ENCODE peak calls at places on chromosome 12, in eight cellular contexts. One of them, this sample, is unnamed.

GRCh38 chr12:103642240-103642864 is 55.3 kb downstream of the STAB2 start:
- ATAC-seq in activated B cell treated with CpG ODN at 0.5 μM for 24 hours: no peak
- ATAC-seq in effector memory CD8-positive, alpha-beta T cell: no peak
- ATAC-seq in gastroesophageal sphincter: peak; percentile 35
- ATAC-seq in IMR-90: no peak
- ATAC-seq in CD8-positive, alpha-beta T cell: no peak
- ATAC-seq in natural killer cell: no peak
- ATAC-seq in foreskin keratinocyte: no peak
- ATAC-seq in this sample: no peak

GRCh38 chr12:24750263-24750662 is 198.6 kb downstream of the BCAT1 start:
- ATAC-seq in foreskin keratinocyte: no peak
- ATAC-seq in natural killer cell: no peak
- ATAC-seq in effector memory CD8-positive, alpha-beta T cell: no peak
- ATAC-seq in IMR-90: no peak
- ATAC-seq in activated B cell treated with CpG ODN at 0.5 μM for 24 hours: no peak
- ATAC-seq in gastroesophageal sphincter: no peak
- ATAC-seq in CD8-positive, alpha-beta T cell: no peak
- ATAC-seq in this sample: no peak

GRCh38 chr12:79615596-79616560 is 74.9 kb downstream of the PAWR start:
- ATAC-seq in foreskin keratinocyte: peak; percentile 72
- ATAC-seq in activated B cell treated with CpG ODN at 0.5 μM for 24 hours: no peak
- ATAC-seq in CD8-positive, alpha-beta T cell: no peak
- ATAC-seq in effector memory CD8-positive, alpha-beta T cell: no peak
- ATAC-seq in IMR-90: no peak
- ATAC-seq in natural killer cell: no peak
- ATAC-seq in gastroesophageal sphincter: no peak
- ATAC-seq in this sample: no peak

GRCh38 chr12:104682790-104683279 is 226.1 kb downstream of the CHST11 start:
- ATAC-seq in gastroesophageal sphincter: no peak
- ATAC-seq in effector memory CD8-positive, alpha-beta T cell: peak; percentile 76
- ATAC-seq in activated B cell treated with CpG ODN at 0.5 μM for 24 hours: peak; percentile 82
- ATAC-seq in natural killer cell: peak; percentile 76
- ATAC-seq in IMR-90: no peak
- ATAC-seq in CD8-positive, alpha-beta T cell: peak; percentile 88
- ATAC-seq in foreskin keratinocyte: no peak
- ATAC-seq in this sample: no peak

GRCh38 chr12:64459388-64460024 is 7.6 kb downstream of the TBK1 start:
- ATAC-seq in activated B cell treated with CpG ODN at 0.5 μM for 24 hours: peak; percentile 60
- ATAC-seq in foreskin keratinocyte: no peak
- ATAC-seq in gastroesophageal sphincter: no peak
- ATAC-seq in natural killer cell: peak; percentile 75
- ATAC-seq in IMR-90: no peak
- ATAC-seq in effector memory CD8-positive, alpha-beta T cell: peak; percentile 56
- ATAC-seq in CD8-positive, alpha-beta T cell: peak; percentile 35
- ATAC-seq in this sample: peak; percentile 48

GRCh38 chr12:25677180-25677937 is 124.3 kb upstream of the LMNTD1 start:
- ATAC-seq in IMR-90: no peak
- ATAC-seq in effector memory CD8-positive, alpha-beta T cell: no peak
- ATAC-seq in gastroesophageal sphincter: no peak
- ATAC-seq in natural killer cell: no peak
- ATAC-seq in activated B cell treated with CpG ODN at 0.5 μM for 24 hours: no peak
- ATAC-seq in foreskin keratinocyte: no peak
- ATAC-seq in CD8-positive, alpha-beta T cell: no peak
- ATAC-seq in this sample: peak; percentile 56

GRCh38 chr12:54032627-54033100 is at the start of gene HOXC5:
- ATAC-seq in IMR-90: peak; percentile 48
- ATAC-seq in foreskin keratinocyte: no peak
- ATAC-seq in natural killer cell: peak; percentile 53
- ATAC-seq in effector memory CD8-positive, alpha-beta T cell: peak; percentile 56
- ATAC-seq in activated B cell treated with CpG ODN at 0.5 μM for 24 hours: peak; percentile 63
- ATAC-seq in CD8-positive, alpha-beta T cell: peak; percentile 66
- ATAC-seq in gastroesophageal sphincter: peak; percentile 26
- ATAC-seq in this sample: peak; percentile 40

GRCh38 chr12:15984097-15984800 is 73.1 kb downstream of the DERA start:
- ATAC-seq in foreskin keratinocyte: no peak
- ATAC-seq in gastroesophageal sphincter: no peak
- ATAC-seq in CD8-positive, alpha-beta T cell: no peak
- ATAC-seq in activated B cell treated with CpG ODN at 0.5 μM for 24 hours: no peak
- ATAC-seq in effector memory CD8-positive, alpha-beta T cell: no peak
- ATAC-seq in IMR-90: no peak
- ATAC-seq in natural killer cell: no peak
- ATAC-seq in this sample: no peak

GRCh38 chr12:109840349-109841073 is 7.3 kb upstream of the TRPV4 start:
- ATAC-seq in gastroesophageal sphincter: no peak
- ATAC-seq in activated B cell treated with CpG ODN at 0.5 μM for 24 hours: no peak
- ATAC-seq in foreskin keratinocyte: peak; percentile 8
- ATAC-seq in effector memory CD8-positive, alpha-beta T cell: no peak
- ATAC-seq in natural killer cell: no peak
- ATAC-seq in IMR-90: no peak
- ATAC-seq in CD8-positive, alpha-beta T cell: no peak
- ATAC-seq in this sample: no peak

GRCh38 chr12:15701721-15702156 is 87.4 kb downstream of the EPS8 start:
- ATAC-seq in activated B cell treated with CpG ODN at 0.5 μM for 24 hours: no peak
- ATAC-seq in foreskin keratinocyte: peak; percentile 10
- ATAC-seq in CD8-positive, alpha-beta T cell: no peak
- ATAC-seq in gastroesophageal sphincter: peak; percentile 53
- ATAC-seq in IMR-90: peak; percentile 66
- ATAC-seq in natural killer cell: no peak
- ATAC-seq in effector memory CD8-positive, alpha-beta T cell: no peak
- ATAC-seq in this sample: peak; percentile 69

GRCh38 chr12:113854385-113855136 is 111.6 kb downstream of the RBM19 start:
- ATAC-seq in effector memory CD8-positive, alpha-beta T cell: no peak
- ATAC-seq in IMR-90: no peak
- ATAC-seq in gastroesophageal sphincter: no peak
- ATAC-seq in natural killer cell: no peak
- ATAC-seq in CD8-positive, alpha-beta T cell: no peak
- ATAC-seq in foreskin keratinocyte: no peak
- ATAC-seq in activated B cell treated with CpG ODN at 0.5 μM for 24 hours: no peak
- ATAC-seq in this sample: no peak

GRCh38 chr12:67818379-67819001 is 169.9 kb downstream of the DYRK2 start:
- ATAC-seq in natural killer cell: no peak
- ATAC-seq in IMR-90: no peak
- ATAC-seq in effector memory CD8-positive, alpha-beta T cell: no peak
- ATAC-seq in gastroesophageal sphincter: no peak
- ATAC-seq in activated B cell treated with CpG ODN at 0.5 μM for 24 hours: no peak
- ATAC-seq in CD8-positive, alpha-beta T cell: no peak
- ATAC-seq in foreskin keratinocyte: no peak
- ATAC-seq in this sample: no peak

GRCh38 chr12:86249856-86250255 is 6.3 kb downstream of the MGAT4C start:
- ATAC-seq in CD8-positive, alpha-beta T cell: no peak
- ATAC-seq in activated B cell treated with CpG ODN at 0.5 μM for 24 hours: no peak
- ATAC-seq in effector memory CD8-positive, alpha-beta T cell: no peak
- ATAC-seq in gastroesophageal sphincter: no peak
- ATAC-seq in IMR-90: peak; percentile 95
- ATAC-seq in natural killer cell: no peak
- ATAC-seq in foreskin keratinocyte: peak; percentile 50
- ATAC-seq in this sample: peak; percentile 85

GRCh38 chr12:7666595-7666994 is 887 bp upstream of the APOBEC1 start:
- ATAC-seq in activated B cell treated with CpG ODN at 0.5 μM for 24 hours: no peak
- ATAC-seq in natural killer cell: no peak
- ATAC-seq in IMR-90: no peak
- ATAC-seq in effector memory CD8-positive, alpha-beta T cell: no peak
- ATAC-seq in foreskin keratinocyte: no peak
- ATAC-seq in gastroesophageal sphincter: no peak
- ATAC-seq in CD8-positive, alpha-beta T cell: no peak
- ATAC-seq in this sample: no peak